ENCODE peak calls at places on chromosomes 6 and 20, in ten cellular contexts. E, N, V, J, B, I, P, W, A and Z are unnamed samples.
A peak's percentile ranks its signal among the peaks of the same experiment; 100 is the strongest.

GRCh38 chr6:20575125-20575524 is 40.9 kb downstream of the CDKAL1 start:
- DNase-seq in E (no peak), N (no peak), B (no peak), I (no peak), P (no peak), A (no peak), W (no peak), J (no peak), V (no peak), Z (no peak)

GRCh38 chr6:17863971-17864754 is 123.3 kb downstream of the KIF13A start:
- DNase-seq in V (peak; percentile 77), N (no peak), J (no peak), A (peak; percentile 39), W (peak; percentile 91), B (no peak), E (peak; percentile 82), P (peak; percentile 93), I (peak; percentile 96), Z (peak; percentile 15)

GRCh38 chr20:1166963-1167720 is 17.6 kb downstream of the TMEM74B start:
- DNase-seq in P (no peak), W (no peak), J (no peak), B (no peak), E (no peak), A (no peak), N (no peak), I (no peak), V (no peak), Z (no peak)

GRCh38 chr6:73610444-73611275 is 43.1 kb downstream of the SLC17A5 start:
- DNase-seq in E (peak; percentile 66), I (peak; percentile 33), W (peak; percentile 33), J (peak; percentile 60), N (no peak), B (no peak), P (peak; percentile 71), A (peak; percentile 38), V (no peak), Z (no peak)

GRCh38 chr6:24492475-24492874 is 2.3 kb upstream of the ALDH5A1 start:
- DNase-seq in P (peak; percentile 18), A (peak; percentile 44), J (peak; percentile 74), V (no peak), W (peak; percentile 16), I (no peak), E (peak; percentile 7), N (peak; percentile 65), B (no peak), Z (no peak)

GRCh38 chr6:78605909-78606446 is 261.4 kb upstream of the IRAK1BP1 start:
- DNase-seq in I (peak; percentile 60), J (no peak), N (no peak), E (peak; percentile 87), B (peak; percentile 34), P (peak; percentile 86), V (peak; percentile 89), A (no peak), W (peak; percentile 90), Z (no peak)

GRCh38 chr6:70834520-70834919 is 122.3 kb downstream of the B3GAT2 start:
- DNase-seq in N (no peak), I (no peak), E (peak; percentile 74), P (peak; percentile 45), W (peak; percentile 27), A (no peak), V (peak; percentile 6), B (peak; percentile 21), J (no peak), Z (no peak)

GRCh38 chr20:2234788-2235187 is 61.0 kb upstream of the TGM3 start:
- DNase-seq in P (no peak), V (no peak), B (no peak), N (peak; percentile 68), J (peak; percentile 77), A (no peak), W (peak; percentile 27), E (no peak), I (no peak), Z (no peak)

GRCh38 chr20:51639206-51639832 is 96.8 kb upstream of the NFATC2 start:
- DNase-seq in P (peak; percentile 63), W (peak; percentile 52), E (peak; percentile 70), N (peak; percentile 81), V (peak; percentile 76), J (peak; percentile 83), I (peak; percentile 37), B (no peak), A (peak; percentile 79), Z (peak; percentile 12)

GRCh38 chr6:89758830-89759229 is 60.8 kb downstream of the MDN1 start:
- DNase-seq in I (no peak), A (no peak), P (no peak), W (no peak), N (no peak), E (no peak), J (no peak), V (no peak), B (no peak), Z (no peak)

GRCh38 chr6:166567107-166567506 is 19.4 kb downstream of the RAMACL start:
- DNase-seq in E (peak; percentile 99), J (no peak), A (no peak), B (peak; percentile 86), V (peak; percentile 91), P (peak; percentile 95), I (peak; percentile 98), W (peak; percentile 99), N (no peak), Z (no peak)

GRCh38 chr6:132768051-132768517 is 10.4 kb upstream of the VNN2 start:
- DNase-seq in J (peak; percentile 88), V (no peak), P (peak; percentile 27), N (peak; percentile 83), B (no peak), E (no peak), W (no peak), I (peak; percentile 43), A (peak; percentile 52), Z (peak; percentile 11)

GRCh38 chr6:27020553-27020880 is 227.0 kb upstream of the PRSS16 start:
- DNase-seq in V (no peak), W (no peak), N (no peak), J (no peak), I (no peak), B (no peak), E (no peak), A (no peak), P (no peak), Z (no peak)
- H3K27ac ChIP-seq in V (peak overlapping the region; percentile 87), W (no peak overlapping the region), N (no peak overlapping the region), J (peak overlapping the region; percentile 41), I (peak overlapping the region; percentile 81), B (peak overlapping the region; percentile 97), E (peak overlapping the region; percentile 16), A (peak overlapping the region; percentile 90), P (peak overlapping the region; percentile 93), Z (no peak overlapping the region)

DNA sequence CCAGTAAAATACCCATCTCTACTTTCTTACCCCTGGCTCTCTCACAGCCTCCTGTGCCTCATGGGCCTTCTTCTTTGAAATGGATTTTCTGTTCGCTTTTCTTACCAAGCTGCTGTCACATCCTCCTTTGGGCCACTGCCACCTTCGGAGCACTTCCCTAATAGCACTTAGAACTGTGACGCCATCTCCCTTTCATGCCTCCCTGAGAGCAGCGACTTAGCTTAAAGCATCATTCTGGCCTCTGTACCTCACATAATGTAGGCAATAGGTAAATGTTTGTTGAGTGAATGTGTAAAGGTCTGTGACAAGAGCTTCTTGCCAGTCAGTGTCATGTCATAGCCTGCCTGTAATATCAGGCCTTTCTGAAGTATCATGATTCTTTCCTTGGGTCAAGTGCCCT is 78.8 kb downstream of the ADGRG6 start:
- DNase-seq in J (no peak), A (peak; percentile 47), B (no peak), V (no peak), P (no peak), W (no peak), I (no peak), E (no peak), N (no peak), Z (no peak)
- H3K27ac ChIP-seq in J (no peak overlapping the region), A (peak overlapping the region; percentile 94), B (no peak overlapping the region), V (no peak overlapping the region), P (no peak overlapping the region), W (no peak overlapping the region), I (no peak overlapping the region), E (no peak overlapping the region), N (no peak overlapping the region), Z (no peak overlapping the region)

GRCh38 chr6:126657556-126658129 is 317.7 kb downstream of the CENPW start:
- DNase-seq in E (peak; percentile 44), P (peak; percentile 73), B (no peak), I (peak; percentile 32), J (peak; percentile 64), N (no peak), A (peak; percentile 48), V (peak; percentile 38), W (peak; percentile 27), Z (no peak)
- H3K27ac ChIP-seq in E (no peak overlapping the region), P (no peak overlapping the region), B (no peak overlapping the region), I (no peak overlapping the region), J (no peak overlapping the region), N (no peak overlapping the region), A (no peak overlapping the region), V (no peak overlapping the region), W (no peak overlapping the region), Z (no peak overlapping the region)

DNA sequence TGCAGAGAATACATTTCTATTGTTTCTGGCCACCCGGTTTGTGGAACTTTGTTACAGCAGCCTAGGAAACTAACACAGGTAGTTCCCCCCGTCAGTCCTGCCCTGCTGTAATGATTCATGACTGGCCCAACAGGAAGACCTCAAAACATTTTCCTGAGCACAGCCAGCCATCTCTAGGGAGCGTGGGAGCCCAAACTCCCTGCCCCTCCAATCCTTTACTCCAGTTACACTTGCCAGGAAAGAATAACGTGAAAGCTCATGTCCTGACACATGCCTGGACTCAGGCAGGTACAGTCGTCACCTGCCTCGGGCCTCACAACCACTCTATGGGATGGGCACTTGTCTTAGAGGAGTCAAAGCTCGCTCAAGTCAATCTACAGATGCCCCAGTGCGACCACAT is 8.4 kb downstream of the TXNDC5 start:
- DNase-seq in E (no peak), I (no peak), B (no peak), J (no peak), P (no peak), N (no peak), W (no peak), A (no peak), V (no peak), Z (no peak)
- H3K27ac ChIP-seq in E (no peak overlapping the region), I (no peak overlapping the region), B (no peak overlapping the region), J (no peak overlapping the region), P (no peak overlapping the region), N (no peak overlapping the region), W (no peak overlapping the region), A (no peak overlapping the region), V (no peak overlapping the region), Z (no peak overlapping the region)

GRCh38 chr20:34999021-34999451 is 43.4 kb downstream of the MYH7B start:
- DNase-seq in W (no peak), J (no peak), E (no peak), B (no peak), P (no peak), N (no peak), A (no peak), V (no peak), I (no peak), Z (no peak)
- H3K27ac ChIP-seq in W (no peak overlapping the region), J (no peak overlapping the region), E (no peak overlapping the region), B (no peak overlapping the region), P (no peak overlapping the region), N (no peak overlapping the region), A (no peak overlapping the region), V (no peak overlapping the region), I (no peak overlapping the region), Z (peak overlapping the region; percentile 35)

GRCh38 chr6:136587527-136587926 is 37.3 kb upstream of the MAP7 start:
- DNase-seq in I (peak; percentile 16), W (no peak), V (no peak), J (no peak), A (no peak), P (peak; percentile 12), B (no peak), E (peak; percentile 60), N (no peak), Z (no peak)
- H3K27ac ChIP-seq in I (no peak overlapping the region), W (peak overlapping the region; percentile 81), V (peak overlapping the region; percentile 3), J (no peak overlapping the region), A (peak overlapping the region; percentile 62), P (no peak overlapping the region), B (peak overlapping the region; percentile 32), E (peak overlapping the region; percentile 55), N (no peak overlapping the region), Z (no peak overlapping the region)